ENCODE peak calls at places on chromosomes 3 and 15, in six cellular contexts. Y is T-helper 2 cell; D is mammary epithelial cell; W is astrocyte of the spinal cord; Z is GM10248; V is activated T-helper 9 cell treated with anti-CD3 and anti-CD28 coated beads, Interleukin-2, amount 50 U/mL, for 16 hours. B is an unnamed sample.

GRCh38 chr3:152438706-152439105 is 170.0 kb downstream of the MBNL1 start:
- DNase-seq in Y (no peak), Z (no peak), D (no peak), W (no peak), V (no peak), B (no peak)

GRCh38 chr3:170180107-170180951 is 1.2 kb downstream of the PHC3 start:
- DNase-seq in V (no peak), Z (peak), D (peak), Y (no peak), W (peak), B (no peak)

GRCh38 chr3:49799761-49800160 is at the start of gene CDHR4:
- DNase-seq in Z (no peak), Y (no peak), V (no peak), W (peak), D (peak), B (no peak)

GRCh38 chr3:101381809-101382208 is 61.4 kb upstream of the IMPG2 start:
- DNase-seq in V (no peak), Y (no peak), D (peak), Z (peak), W (peak), B (no peak)

GRCh38 chr3:136075816-136076215 is 110.3 kb downstream of the PPP2R3A start:
- DNase-seq in D (no peak), Y (no peak), W (peak), V (no peak), Z (no peak), B (no peak)

GRCh38 chr15:89772933-89773583 is 3.1 kb upstream of the MESP2 start:
- DNase-seq in D (peak), Y (no peak), V (no peak), W (peak), Z (no peak), B (no peak)

GRCh38 chr3:16071246-16071645 is 103.2 kb upstream of the GALNT15 start:
- DNase-seq in D (peak), Y (no peak), Z (no peak), V (no peak), W (no peak), B (no peak)

GRCh38 chr3:63635186-63635585 is 17.3 kb upstream of the SNTN start:
- DNase-seq in Z (no peak), Y (no peak), W (no peak), V (no peak), D (no peak), B (no peak)

GRCh38 chr3:12350151-12350813 is 61.4 kb downstream of the PPARG start:
- DNase-seq in Y (no peak), Z (no peak), D (no peak), W (peak), V (no peak), B (no peak)

GRCh38 chr3:40669176-40669575 is 144.4 kb downstream of the ZNF621 start:
- DNase-seq in W (no peak), V (no peak), Y (no peak), D (no peak), Z (no peak), B (no peak)

GRCh38 chr15:75198560-75199346 is 2.9 kb upstream of the C15orf39 start:
- DNase-seq in W (peak), Z (peak), D (peak), V (no peak), Y (no peak), B (peak)

GRCh38 chr3:1092771-1093170 is at the start of gene CNTN6:
- DNase-seq in Z (no peak), W (peak), Y (no peak), V (no peak), D (no peak), B (no peak)

GRCh38 chr3:128665362-128666021 is 14.9 kb upstream of the RPN1 start:
- DNase-seq in V (no peak), W (no peak), Z (no peak), D (no peak), Y (no peak), B (no peak)

GRCh38 chr3:14170569-14171159 is 7.7 kb downstream of the XPC start:
- DNase-seq in Z (no peak), W (peak), D (peak), V (no peak), Y (no peak), B (no peak)

GRCh38 chr3:186257866-186258265 is 104.2 kb downstream of the DGKG start:
- DNase-seq in Y (no peak), V (no peak), W (peak), D (no peak), Z (no peak), B (no peak)

GRCh38 chr15:81275711-81276417 is 48.1 kb downstream of the STARD5 start:
- DNase-seq in Y (no peak), V (no peak), W (no peak), Z (no peak), D (no peak), B (no peak)

GRCh38 chr15:92071030-92071644 is 217.6 kb downstream of the SLCO3A1 start:
- DNase-seq in V (no peak), W (no peak), Y (no peak), Z (no peak), D (no peak), B (no peak)

GRCh38 chr15:88246666-88247446 is 9.7 kb downstream of the NTRK3 start:
- DNase-seq in Y (peak), D (peak), Z (peak), V (peak), W (peak), B (peak)

GRCh38 chr15:100803158-100803440 is 76.5 kb upstream of the ALDH1A3 start:
- DNase-seq in D (no peak), V (no peak), Y (no peak), Z (no peak), W (no peak), B (peak)

GRCh38 chr15:48823237-48823636 is 12.4 kb upstream of the CEP152 start:
- DNase-seq in W (peak), V (no peak), Y (no peak), D (no peak), Z (no peak), B (no peak)

GRCh38 chr3:15723624-15723884 is 74.2 kb downstream of the ANKRD28 start:
- DNase-seq in W (no peak), Y (no peak), Z (no peak), V (no peak), D (no peak), B (no peak)

GRCh38 chr15:94031072-94031471 is 200.3 kb upstream of the MCTP2 start:
- DNase-seq in D (no peak), W (no peak), Z (no peak), Y (no peak), V (no peak), B (no peak)

GRCh38 chr3:179432021-179432420 is 19.2 kb downstream of the GNB4 start:
- DNase-seq in Y (no peak), W (no peak), Z (no peak), D (no peak), V (no peak), B (no peak)

B was measured in natural killer cell treated with Interleukin-12 subunit alpha and Interleukin-12 subunit beta and Interleukin-15 and Interleukin-18, amount 100 ng/mL, for 72 hours.